ENCODE peak calls at places on chromosomes 16 and 17, in six cellular contexts. F is K562, M is GM12878, B is HepG2, X is GM12892, D is H1. J is an unnamed sample.

GRCh38 chr17:78645421-78646295 is 68.5 kb upstream of the DNAH17 start:
- DNase-seq in M (peak), X (peak), F (no peak), B (no peak), D (no peak), J (peak)

GRCh38 chr16:80299416-80299815 is 241.4 kb upstream of the DYNLRB2 start:
- DNase-seq in X (no peak), M (no peak), B (peak), F (no peak), D (no peak), J (no peak)

GRCh38 chr16:4578961-4579530 is 22.9 kb downstream of the C16orf96 start:
- DNase-seq in F (peak), X (no peak), M (no peak), B (no peak), D (no peak), J (no peak)

GRCh38 chr17:44795928-44796327 is 34.2 kb downstream of the GJC1 start:
- DNase-seq in D (no peak), X (no peak), M (no peak), F (no peak), B (no peak), J (no peak)

GRCh38 chr17:80789356-80789902 is 202.2 kb upstream of the CHMP6 start:
- DNase-seq in F (no peak), M (peak), X (no peak), D (no peak), B (no peak), J (no peak)

GRCh38 chr16:55499951-55500350 is 8.9 kb upstream of the LPCAT2 start:
- DNase-seq in B (no peak), X (no peak), M (no peak), F (no peak), D (no peak), J (no peak)

GRCh38 chr16:74296120-74296464 is 522 bp upstream of the PSMD7 start:
- DNase-seq in B (no peak), F (no peak), M (no peak), X (no peak), D (no peak), J (no peak)

GRCh38 chr17:8430966-8431365 is 4.7 kb upstream of the NDEL1 start:
- DNase-seq in D (no peak), M (no peak), X (no peak), B (no peak), F (no peak), J (no peak)

GRCh38 chr17:17724307-17724921 is 43.2 kb downstream of the RAI1 start:
- DNase-seq in B (no peak), D (no peak), M (no peak), F (no peak), X (peak), J (peak)

GRCh38 chr16:69941251-69942098 is 9.7 kb upstream of the CLEC18A start:
- DNase-seq in F (no peak), M (no peak), D (no peak), X (no peak), B (no peak), J (no peak)

GRCh38 chr17:16352838-16353701 is at the start of gene CENPV:
- DNase-seq in F (peak), M (no peak), B (peak), D (peak), X (peak), J (peak)

GRCh38 chr17:46730679-46731078 is 87.8 kb downstream of the WNT3 start:
- DNase-seq in F (no peak), M (no peak), B (no peak), D (no peak), X (no peak), J (no peak)

GRCh38 chr16:49455181-49455990 is 81.8 kb downstream of the C16orf78 start:
- DNase-seq in M (no peak), F (no peak), X (no peak), B (no peak), D (no peak), J (no peak)

GRCh38 chr17:30808785-30809286 is 15.7 kb downstream of the CRLF3 start:
- DNase-seq in B (no peak), X (no peak), D (no peak), F (no peak), M (peak), J (no peak)

GRCh38 chr17:73506470-73507435 is 137.5 kb downstream of the SDK2 start:
- DNase-seq in X (no peak), B (no peak), M (no peak), F (no peak), D (no peak), J (no peak)

GRCh38 chr16:82753821-82754220 is 127.1 kb downstream of the CDH13 start:
- DNase-seq in M (no peak), X (no peak), D (no peak), B (no peak), F (no peak), J (no peak)

GRCh38 chr17:9958586-9959281 is 53.7 kb upstream of the RCVRN start:
- DNase-seq in F (no peak), M (no peak), B (no peak), D (no peak), X (no peak), J (no peak)

GRCh38 chr16:56600398-56600999 is 7.9 kb upstream of the MT2A start:
- DNase-seq in D (no peak), X (no peak), M (no peak), B (peak), F (peak), J (no peak)

GRCh38 chr17:76641501-76641900 is 2.1 kb downstream of the ST6GALNAC1 start:
- DNase-seq in F (no peak), M (no peak), X (no peak), B (peak), D (no peak), J (no peak)

GRCh38 chr16:4414187-4414909 is 2.0 kb downstream of the CORO7 start:
- DNase-seq in D (no peak), F (peak), M (peak), B (no peak), X (peak), J (peak)

GRCh38 chr17:76385892-76386786 is 1.7 kb downstream of the SPHK1 start:
- DNase-seq in M (no peak), F (peak), D (no peak), X (peak), B (peak), J (peak)

GRCh38 chr17:2337811-2338657 is 733 bp downstream of the SGSM2 start:
- DNase-seq in F (peak), M (no peak), D (no peak), B (peak), X (peak), J (peak)

GRCh38 chr17:70523407-70523806 is 354.1 kb downstream of the KCNJ2 start:
- DNase-seq in B (no peak), X (no peak), M (no peak), F (no peak), D (no peak), J (no peak)

GRCh38 chr16:84700518-84701277 is 898 bp downstream of the USP10 start:
- DNase-seq in B (no peak), X (no peak), D (no peak), M (no peak), F (no peak), J (no peak)

GRCh38 chr17:3602499-3602898 is 6.7 kb downstream of the TRPV1 start:
- DNase-seq in M (no peak), B (peak), D (no peak), F (peak), X (no peak), J (peak)

GRCh38 chr17:4344926-4345325 is 21.5 kb downstream of the UBE2G1 start:
- DNase-seq in D (no peak), X (no peak), M (no peak), B (no peak), F (no peak), J (no peak)

GRCh38 chr16:69796285-69797118 is 34.4 kb downstream of the WWP2 start:
- DNase-seq in B (peak), X (peak), F (peak), M (no peak), D (no peak), J (peak)

GRCh38 chr17:17650959-17651358 is 30.3 kb upstream of the RAI1 start:
- DNase-seq in M (no peak), B (no peak), X (no peak), F (no peak), D (no peak), J (no peak)

GRCh38 chr17:75845058-75845711 is 981 bp upstream of the UNC13D start:
- DNase-seq in M (peak), D (peak), B (peak), F (peak), X (peak), J (peak)

GRCh38 chr17:66459811-66460270 is 157.4 kb downstream of the PRKCA start:
- DNase-seq in F (no peak), D (no peak), X (no peak), M (no peak), B (peak), J (no peak)

GRCh38 chr17:73393962-73394361 is 82.2 kb upstream of the CDC42EP4 start:
- DNase-seq in F (peak), X (no peak), D (no peak), B (peak), M (no peak), J (no peak)

GRCh38 chr17:77498056-77498785 is 357.5 kb downstream of the SEC14L1 start:
- DNase-seq in D (no peak), M (no peak), F (no peak), X (no peak), B (no peak), J (peak)

GRCh38 chr16:15961060-15961511 is 11.7 kb downstream of the ABCC1 start:
- DNase-seq in B (no peak), F (no peak), M (peak), X (no peak), D (no peak), J (no peak)

GRCh38 chr16:84829168-84829965 is 9.6 kb downstream of the CRISPLD2 start:
- DNase-seq in B (no peak), M (no peak), F (no peak), X (no peak), D (no peak), J (no peak)

GRCh38 chr17:77722366-77722765 is 236.1 kb upstream of the TNRC6C start:
- DNase-seq in X (no peak), D (no peak), M (no peak), F (no peak), B (no peak), J (no peak)

GRCh38 chr16:24718967-24719521 is 10.4 kb upstream of the TNRC6A start:
- DNase-seq in X (no peak), M (no peak), B (no peak), D (no peak), F (no peak), J (no peak)

GRCh38 chr16:24717411-24717810 is 12.0 kb upstream of the TNRC6A start:
- DNase-seq in D (no peak), F (no peak), M (no peak), B (no peak), X (no peak), J (no peak)

GRCh38 chr16:24713379-24713778 is 16.1 kb upstream of the TNRC6A start:
- DNase-seq in F (no peak), D (no peak), X (no peak), B (no peak), M (no peak), J (no peak)
- TF ChIP-seq TAF1 in F (no peak), D (no peak), X (no peak), B (no peak), M (no peak), J (no peak)

DNA sequence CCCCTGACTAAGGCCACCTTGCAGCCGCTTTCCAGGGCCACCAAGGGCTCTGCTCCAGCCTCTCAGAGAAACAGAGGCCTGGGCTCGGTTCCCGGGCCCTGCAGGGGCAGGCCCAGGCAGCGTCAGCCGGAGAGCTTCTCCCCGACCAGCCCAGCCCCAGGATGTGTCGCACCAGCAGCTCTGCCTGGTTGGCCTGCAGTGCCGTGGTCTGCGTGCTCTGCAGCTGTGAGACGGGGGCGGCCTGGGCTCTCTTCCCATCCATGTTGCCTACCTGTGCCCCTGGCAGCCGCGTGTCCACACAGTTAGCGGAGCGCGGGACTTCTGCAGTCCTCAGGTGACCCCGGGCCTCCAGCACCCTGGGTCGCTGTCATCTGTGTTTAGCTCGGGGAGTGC is 4.8 kb downstream of the IGFALS start:
- DNase-seq in M (no peak), D (no peak), B (no peak), X (no peak), F (no peak), J (no peak)
- TF ChIP-seq TAF1 in M (no peak), D (no peak), B (no peak), X (no peak), F (no peak), J (no peak)

DNA sequence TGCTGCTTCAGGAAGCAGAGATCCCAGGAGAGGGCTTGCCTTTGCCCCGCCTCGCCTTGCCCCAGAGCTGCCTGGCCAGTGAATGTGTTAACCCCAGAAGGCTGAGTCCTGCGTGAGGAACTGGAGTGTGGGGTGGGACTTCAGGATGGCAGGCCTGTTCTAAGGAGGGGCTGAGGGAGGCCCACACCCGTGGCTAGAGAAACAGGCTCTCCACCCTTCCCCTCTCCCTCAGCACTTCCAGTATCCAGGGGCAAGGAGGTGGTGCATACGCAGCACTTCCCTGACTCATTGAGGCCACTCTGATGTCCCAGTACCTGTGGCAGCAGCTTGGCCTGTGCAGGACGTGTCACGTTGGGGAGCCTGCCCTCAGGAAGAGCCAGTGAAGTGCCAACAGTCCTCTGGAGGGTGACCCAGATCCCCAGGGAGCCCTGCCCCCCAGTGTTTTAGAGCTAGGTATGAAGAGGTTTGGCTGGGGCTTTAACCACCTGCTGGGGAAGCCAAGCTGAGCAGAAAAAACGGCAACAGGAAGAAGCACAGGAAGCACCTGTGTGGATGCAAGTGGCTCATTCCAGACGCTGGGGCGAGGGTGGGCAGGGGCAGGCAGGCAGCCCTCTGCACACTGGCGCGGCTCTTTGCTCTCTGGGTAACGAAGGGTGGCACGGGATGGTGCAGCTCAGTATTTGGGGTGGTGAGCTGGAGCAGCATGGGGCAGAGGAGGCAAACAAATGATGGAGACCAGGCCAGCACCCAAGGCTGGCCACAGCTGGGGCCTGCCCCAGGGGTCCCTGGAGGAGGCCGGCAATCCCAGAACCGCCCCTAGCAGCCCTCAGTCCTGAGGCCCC is 14.7 kb upstream of the CTCF start:
- DNase-seq in X (no peak), F (no peak), D (no peak), B (no peak), M (no peak), J (no peak)
- TF ChIP-seq TAF1 in X (no peak), F (no peak), D (no peak), B (no peak), M (no peak), J (no peak)

DNA sequence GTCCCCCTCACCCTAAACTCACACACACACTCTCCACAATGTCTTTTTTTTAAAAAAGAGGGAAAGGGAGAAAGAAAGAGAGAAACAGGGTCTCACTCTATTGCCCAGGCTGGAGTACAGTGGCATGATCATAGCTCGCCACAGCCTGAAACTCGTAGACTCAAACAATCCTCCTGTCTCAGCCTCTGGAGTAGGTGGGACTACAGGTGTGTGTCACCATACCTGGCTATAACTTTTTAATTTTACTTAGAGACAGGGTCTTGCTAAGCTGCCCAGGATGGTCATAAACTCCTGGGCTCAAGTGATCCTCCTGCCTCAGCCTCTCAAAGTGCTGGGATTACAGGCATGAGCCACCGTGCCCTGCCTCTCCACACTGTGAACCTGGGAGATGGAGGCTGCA is 24.9 kb downstream of the LITAF start:
- DNase-seq in B (no peak), X (no peak), D (no peak), M (no peak), F (no peak), J (no peak)
- TF ChIP-seq TAF1 in B (no peak), X (no peak), D (no peak), M (no peak), F (no peak), J (no peak)

GRCh38 chr16:8564934-8565345 is 25.4 kb downstream of the TMEM114 start:
- DNase-seq in D (no peak), B (no peak), M (no peak), X (no peak), F (no peak), J (no peak)

GRCh38 chr16:8565498-8565897 is 24.8 kb downstream of the TMEM114 start:
- DNase-seq in X (no peak), B (no peak), F (no peak), M (no peak), D (no peak), J (no peak)

DNA sequence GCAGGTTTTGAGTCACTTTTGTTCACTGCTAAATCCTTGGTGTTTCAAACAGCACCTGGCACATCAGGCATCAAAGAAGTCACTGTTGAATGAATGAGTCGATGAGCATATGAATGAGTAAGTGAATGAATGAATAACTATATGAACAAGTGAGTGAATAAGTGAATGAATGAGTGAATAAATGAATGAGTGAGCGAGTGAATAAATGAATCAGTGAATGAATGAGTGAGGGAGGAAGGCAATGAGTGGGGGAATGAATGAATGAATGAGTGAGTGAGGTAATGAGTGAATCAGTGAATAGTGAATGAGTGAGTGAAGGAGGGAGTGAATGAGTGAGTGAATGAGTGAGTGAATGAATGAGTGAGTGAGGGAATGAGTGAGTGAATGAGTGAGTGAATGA is 28.8 kb downstream of the TMEM114 start:
- DNase-seq in X (no peak), F (no peak), M (no peak), B (no peak), D (no peak), J (no peak)
- TF ChIP-seq TAF1 in X (no peak), F (no peak), M (no peak), B (no peak), D (no peak), J (no peak)

GRCh38 chr17:39553326-39553945 is 54.3 kb downstream of the NEUROD2 start:
- DNase-seq in D (no peak), M (no peak), B (no peak), F (no peak), X (no peak), J (no peak)
- TF ChIP-seq TAF1 in D (no peak), M (no peak), B (no peak), F (no peak), X (no peak), J (no peak)

DNA sequence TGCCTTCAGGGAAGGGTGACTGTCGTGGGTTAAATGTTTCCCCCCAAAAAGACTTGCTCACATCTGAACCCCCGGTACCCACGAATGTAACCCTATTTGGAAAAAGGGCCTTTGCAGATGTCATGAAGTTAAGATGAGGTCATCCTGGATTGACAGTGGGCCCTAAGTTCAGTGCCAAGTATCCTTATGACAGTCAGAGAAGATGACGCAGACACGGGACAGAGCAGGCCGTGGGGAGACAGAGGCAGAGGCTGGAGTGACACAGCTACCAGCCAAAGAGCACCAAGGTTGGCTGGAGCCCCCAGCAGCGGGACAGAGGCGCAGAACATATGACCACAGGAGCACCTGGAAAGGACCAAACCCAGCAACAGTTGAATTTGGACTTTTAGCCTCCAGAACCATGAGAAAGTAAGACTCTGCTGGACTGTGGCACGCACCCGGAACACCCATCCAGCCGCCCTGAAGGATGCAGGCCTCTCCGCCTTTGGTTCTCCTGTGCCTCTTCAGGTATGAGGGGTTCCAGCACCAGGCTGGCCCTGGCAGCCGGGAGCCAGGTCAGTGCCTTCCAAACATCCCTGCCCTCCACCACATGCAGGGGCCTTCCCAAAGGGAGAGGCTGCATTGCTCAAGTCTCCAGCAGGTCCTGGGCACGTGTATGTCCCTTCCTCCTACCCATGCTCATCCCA is 104.0 kb downstream of the FOXL1 start:
- DNase-seq in M (no peak), F (no peak), D (no peak), B (no peak), X (no peak), J (no peak)
- TF ChIP-seq TAF1 in M (no peak), F (no peak), D (no peak), B (no peak), X (no peak), J (no peak)

GRCh38 chr17:63984651-63985386 is 12.1 kb upstream of the SCN4A start:
- DNase-seq in X (no peak), B (peak), F (peak), D (no peak), M (no peak), J (no peak)
- TF ChIP-seq TAF1 in X (no peak), B (no peak), F (no peak), D (no peak), M (no peak), J (no peak)

GRCh38 chr17:58187063-58187462 is 5.5 kb upstream of the EPX start:
- DNase-seq in B (no peak), X (no peak), D (no peak), F (no peak), M (no peak), J (no peak)

GRCh38 chr17:58191259-58191896 is 1.1 kb upstream of the EPX start:
- DNase-seq in X (no peak), B (no peak), M (no peak), F (no peak), D (no peak), J (no peak)

GRCh38 chr17:58187675-58188074 is 4.9 kb upstream of the EPX start:
- DNase-seq in M (no peak), D (no peak), F (no peak), B (no peak), X (no peak), J (no peak)

GRCh38 chr17:58186591-58186990 is 5.9 kb upstream of the EPX start:
- DNase-seq in M (no peak), D (no peak), B (no peak), F (no peak), X (no peak), J (no peak)

GRCh38 chr17:58189436-58190146 is 2.9 kb upstream of the EPX start:
- DNase-seq in B (no peak), F (peak), D (no peak), X (no peak), M (no peak), J (no peak)
- TF ChIP-seq TAF1 in B (no peak), F (no peak), D (no peak), X (no peak), M (no peak), J (no peak)